ENCODE peak calls at places on chromosome 2, in nine cellular contexts. C is NCI-H446 treated with DMSO at 0.1 percent for 48 hours; I is NCI-H524; J is activated CD8-positive, alpha-beta memory T cell treated with anti-CD3 and anti-CD28 coated beads for 48 hours; L is NCI-H1092; K is substantia nigra; Q is HCEC 1CT; W is HEK293T; E is stomach. V is an unnamed sample.

GRCh38 chr2:174597347-174598047 is at the start of gene WIPF1:
- DNase-seq in C (no peak), I (no peak), J (no peak), L (no peak), K (no peak), Q (peak), W (no peak), E (no peak), V (no peak)

GRCh38 chr2:43637030-43637803 is at the start of gene PLEKHH2:
- DNase-seq in C (peak), I (peak), J (peak), L (peak), K (peak), Q (peak), W (peak), E (peak), V (peak)

GRCh38 chr2:109067829-109068152 is 61.2 kb upstream of the SH3RF3 start:
- DNase-seq in C (no peak), I (no peak), J (no peak), L (no peak), K (no peak), Q (no peak), W (no peak), E (no peak), V (no peak)

GRCh38 chr2:16386431-16386830 is 279.2 kb downstream of the CYRIA start:
- DNase-seq in C (no peak), I (no peak), J (no peak), L (no peak), K (no peak), Q (no peak), W (no peak), E (no peak), V (peak)

GRCh38 chr2:214504599-214505376 is 93.9 kb downstream of the VWC2L start:
- DNase-seq in C (no peak), I (no peak), J (no peak), L (no peak), K (no peak), Q (peak), W (no peak), E (no peak), V (no peak)

GRCh38 chr2:114688241-114688640 is 245.8 kb downstream of the DPP10 start:
- DNase-seq in C (no peak), I (no peak), J (no peak), L (no peak), K (no peak), Q (no peak), W (no peak), E (no peak), V (no peak)

GRCh38 chr2:216925632-216926366 is 65.9 kb upstream of the TNP1 start:
- DNase-seq in C (no peak), I (no peak), J (no peak), L (no peak), K (no peak), Q (no peak), W (no peak), E (no peak), V (no peak)

GRCh38 chr2:124988794-124989193 is 963.7 kb downstream of the CNTNAP5 start:
- DNase-seq in C (no peak), I (no peak), J (no peak), L (no peak), K (no peak), Q (no peak), W (no peak), E (no peak), V (no peak)

GRCh38 chr2:25700221-25700660 is 26.9 kb upstream of the DTNB start:
- DNase-seq in C (peak), I (peak), J (no peak), L (no peak), K (no peak), Q (peak), W (peak), E (no peak), V (peak)

GRCh38 chr2:128300621-128301020 is 18.0 kb downstream of the HS6ST1 start:
- DNase-seq in C (no peak), I (peak), J (no peak), L (no peak), K (no peak), Q (no peak), W (no peak), E (no peak), V (no peak)

GRCh38 chr2:128363991-128364390 is 45.3 kb upstream of the HS6ST1 start:
- DNase-seq in C (no peak), I (no peak), J (no peak), L (no peak), K (no peak), Q (no peak), W (no peak), E (no peak), V (no peak)

GRCh38 chr2:32172870-32173269 is 7.2 kb downstream of the SLC30A6 start:
- DNase-seq in C (no peak), I (no peak), J (no peak), L (no peak), K (no peak), Q (no peak), W (no peak), E (no peak), V (no peak)

GRCh38 chr2:69047625-69048145 is 34.7 kb downstream of the ANTXR1 start:
- DNase-seq in C (no peak), I (no peak), J (no peak), L (no peak), K (no peak), Q (no peak), W (no peak), E (no peak), V (no peak)

GRCh38 chr2:240302041-240302440 is 133.4 kb upstream of the GPC1 start:
- DNase-seq in C (no peak), I (no peak), J (no peak), L (no peak), K (no peak), Q (no peak), W (no peak), E (no peak), V (no peak)

V was measured in NCI-H1105.